ENCODE peak calls at places on chromosomes 13 and 19, in six cellular contexts. H is H9, G is neuronal stem cell, W is mesenchymal stem cell, K is H1, Y is mesendoderm. X is an unnamed sample.

GRCh38 chr19:55689366-55690108 is 14.5 kb downstream of the EPN1 start:
- DNase-seq in H (no peak), G (no peak), W (no peak), K (no peak), Y (no peak), X (no peak)

GRCh38 chr19:31639306-31639705 is 290.1 kb upstream of the TSHZ3 start:
- DNase-seq in H (no peak), G (no peak), W (peak; percentile 37), K (no peak), Y (no peak), X (peak; percentile 1)

GRCh38 chr13:113746143-113746525 is 12.9 kb upstream of the TMEM255B start:
- DNase-seq in H (no peak), G (no peak), W (no peak), K (no peak), Y (no peak), X (no peak)

GRCh38 chr19:30783936-30784335 is 411.8 kb downstream of the ZNF536 start:
- DNase-seq in H (no peak), G (no peak), W (no peak), K (no peak), Y (no peak), X (no peak)

GRCh38 chr19:10206226-10206873 is 11.6 kb upstream of the DNMT1 start:
- DNase-seq in H (no peak), G (no peak), W (no peak), K (no peak), Y (no peak), X (peak; percentile 66)

GRCh38 chr13:112693831-112694497 is 4.1 kb downstream of the ATP11A start:
- DNase-seq in H (peak; percentile 31), G (no peak), W (peak; percentile 52), K (no peak), Y (no peak), X (peak; percentile 90)

GRCh38 chr19:41939861-41940442 is 11.7 kb upstream of the ERFL start:
- DNase-seq in H (no peak), G (no peak), W (no peak), K (no peak), Y (peak; percentile 57), X (no peak)

GRCh38 chr13:31431722-31432137 is 232.0 kb downstream of the B3GLCT start:
- DNase-seq in H (peak; percentile 54), G (peak; percentile 49), W (peak; percentile 34), K (peak; percentile 17), Y (peak; percentile 53), X (peak; percentile 28)

GRCh38 chr19:13932911-13933393 is 5.3 kb downstream of the PODNL1 start:
- DNase-seq in H (no peak), G (no peak), W (no peak), K (no peak), Y (no peak), X (no peak)

GRCh38 chr13:100039740-100040139 is 49.2 kb upstream of the PCCA start:
- DNase-seq in H (no peak), G (no peak), W (peak; percentile 21), K (no peak), Y (no peak), X (peak; percentile 3)

GRCh38 chr19:52048604-52049493 is at the start of gene ZNF432:
- DNase-seq in H (peak; percentile 97), G (peak; percentile 92), W (peak; percentile 95), K (peak; percentile 93), Y (peak; percentile 99), X (peak; percentile 91)

GRCh38 chr13:42277618-42278276 is 5.8 kb downstream of the AKAP11 start:
- DNase-seq in H (no peak), G (no peak), W (peak; percentile 41), K (no peak), Y (no peak), X (peak; percentile 21)

GRCh38 chr13:45068036-45069001 is 52.0 kb upstream of the GTF2F2 start:
- DNase-seq in H (no peak), G (no peak), W (no peak), K (no peak), Y (no peak), X (no peak)

GRCh38 chr19:3455393-3455955 is 24.9 kb downstream of the SMIM24 start:
- DNase-seq in H (no peak), G (no peak), W (no peak), K (no peak), Y (no peak), X (no peak)

GRCh38 chr13:112179995-112180394 is 113.0 kb downstream of the SOX1 start:
- DNase-seq in H (no peak), G (no peak), W (no peak), K (no peak), Y (no peak), X (no peak)

GRCh38 chr13:44842158-44842557 is 147.1 kb downstream of the NUFIP1 start:
- DNase-seq in H (no peak), G (no peak), W (peak; percentile 79), K (no peak), Y (no peak), X (peak; percentile 81)

GRCh38 chr13:108963846-108964600 is 334.6 kb downstream of the MYO16 start:
- DNase-seq in H (no peak), G (no peak), W (no peak), K (no peak), Y (no peak), X (peak; percentile 76)

GRCh38 chr19:28963481-28964245 is 249.3 kb downstream of the UQCRFS1 start:
- DNase-seq in H (no peak), G (no peak), W (no peak), K (no peak), Y (no peak), X (peak; percentile 32)

GRCh38 chr13:25067054-25067453 is 28.9 kb upstream of the PABPC3 start:
- DNase-seq in H (peak; percentile 71), G (no peak), W (no peak), K (no peak), Y (peak; percentile 29), X (no peak)

GRCh38 chr19:5479958-5480357 is 24.7 kb downstream of the ZNRF4 start:
- DNase-seq in H (no peak), G (no peak), W (no peak), K (no peak), Y (no peak), X (no peak)

GRCh38 chr13:110015253-110015652 is 228.9 kb upstream of the IRS2 start:
- DNase-seq in H (no peak), G (no peak), W (no peak), K (no peak), Y (no peak), X (peak; percentile 43)

GRCh38 chr13:110018009-110018408 is 231.6 kb upstream of the IRS2 start:
- DNase-seq in H (no peak), G (no peak), W (no peak), K (no peak), Y (no peak), X (peak; percentile 57)

GRCh38 chr13:110017379-110017778 is 231.0 kb upstream of the IRS2 start:
- DNase-seq in H (peak; percentile 60), G (no peak), W (peak; percentile 90), K (peak; percentile 29), Y (peak; percentile 96), X (peak; percentile 95)

GRCh38 chr13:110012102-110012739 is 225.8 kb upstream of the IRS2 start:
- DNase-seq in H (no peak), G (no peak), W (peak; percentile 91), K (no peak), Y (no peak), X (peak; percentile 97)

GRCh38 chr13:110014719-110015118 is 228.3 kb upstream of the IRS2 start:
- DNase-seq in H (no peak), G (no peak), W (no peak), K (no peak), Y (no peak), X (no peak)
- H3K4me2 ChIP-seq in H (no peak overlapping the region), G (no peak overlapping the region), W (no peak overlapping the region), K (no peak overlapping the region), Y (no peak overlapping the region), X (no peak overlapping the region)

GRCh38 chr13:101726681-101727080 is 274.2 kb downstream of the ITGBL1 start:
- DNase-seq in H (no peak), G (no peak), W (no peak), K (no peak), Y (no peak), X (no peak)

GRCh38 chr13:101728615-101729014 is 276.1 kb downstream of the ITGBL1 start:
- DNase-seq in H (no peak), G (no peak), W (no peak), K (no peak), Y (no peak), X (no peak)

GRCh38 chr13:101730420-101731000 is 278.0 kb downstream of the ITGBL1 start:
- DNase-seq in H (no peak), G (no peak), W (no peak), K (no peak), Y (no peak), X (no peak)

GRCh38 chr13:101728021-101728420 is 275.5 kb downstream of the ITGBL1 start:
- DNase-seq in H (no peak), G (no peak), W (no peak), K (no peak), Y (no peak), X (no peak)

DNA sequence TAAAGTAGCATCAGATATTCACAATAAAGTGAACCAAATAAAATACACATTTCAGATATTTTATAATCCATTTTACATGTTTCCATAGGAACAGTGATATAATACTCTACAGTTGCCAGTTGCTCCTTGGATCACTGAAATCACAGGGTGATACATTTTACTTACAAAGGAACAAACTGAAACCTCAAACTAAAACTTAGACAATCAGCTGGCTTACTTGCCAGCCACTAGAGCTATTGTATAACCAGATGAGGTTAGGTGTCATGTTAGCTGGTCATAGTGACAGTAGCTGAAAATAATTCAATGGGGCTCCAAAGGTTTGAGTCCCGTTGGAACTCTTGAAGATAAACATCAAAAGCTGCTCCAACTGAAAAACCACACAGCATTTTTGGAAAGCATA is 274.6 kb downstream of the ITGBL1 start:
- DNase-seq in H (no peak), G (no peak), W (no peak), K (no peak), Y (no peak), X (no peak)
- H2AK5ac ChIP-seq in H (no peak overlapping the region), G (no peak overlapping the region), W (no peak overlapping the region), K (no peak overlapping the region), Y (no peak overlapping the region), X (no peak overlapping the region)

DNA sequence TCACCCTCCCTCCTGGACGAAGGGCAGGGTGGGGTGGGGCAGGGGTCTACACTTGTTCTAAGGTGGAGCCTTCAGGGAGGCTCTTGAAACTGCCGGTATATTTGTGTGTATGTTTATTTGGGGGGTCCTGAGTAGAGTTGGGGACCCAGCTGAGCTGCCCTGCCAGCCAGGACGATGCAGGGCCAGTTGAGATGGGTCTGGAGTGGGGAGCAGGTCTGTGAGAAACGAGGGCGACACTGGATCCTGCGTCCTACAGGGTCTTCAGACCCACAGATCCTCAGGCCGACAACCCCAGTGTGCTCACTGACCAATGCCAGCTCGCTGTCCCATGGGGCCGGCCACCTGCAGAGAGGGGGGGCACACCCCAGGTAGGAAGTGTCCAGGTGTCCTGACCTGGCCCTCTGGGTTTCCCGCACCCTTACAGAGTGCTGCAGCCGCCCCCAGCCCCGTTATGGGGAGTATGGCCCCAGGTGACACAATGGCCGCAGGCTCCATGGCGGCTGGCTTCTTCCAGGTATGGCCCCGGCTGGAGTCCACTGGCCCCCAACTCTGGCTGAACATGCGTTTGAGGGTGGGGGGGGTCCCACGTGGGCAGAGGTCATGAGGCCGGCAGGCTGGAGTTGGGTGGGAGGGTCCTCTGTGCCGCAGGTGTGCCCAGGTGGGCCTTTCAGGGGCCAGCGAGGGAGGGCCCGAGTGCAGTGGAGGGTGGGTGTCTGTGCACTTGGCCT is 7.4 kb downstream of the ISYNA1 start:
- DNase-seq in H (no peak), G (no peak), W (no peak), K (no peak), Y (no peak), X (no peak)
- H3K4me2 ChIP-seq in H (no peak overlapping the region), G (no peak overlapping the region), W (no peak overlapping the region), K (no peak overlapping the region), Y (no peak overlapping the region), X (no peak overlapping the region)

GRCh38 chr13:72751220-72751619 is 23.5 kb downstream of the BORA start:
- DNase-seq in H (no peak), G (no peak), W (no peak), K (no peak), Y (no peak), X (no peak)
- H2AK5ac ChIP-seq in H (no peak overlapping the region), G (no peak overlapping the region), W (no peak overlapping the region), K (no peak overlapping the region), Y (no peak overlapping the region), X (no peak overlapping the region)

X was measured in IMR-90.